ENCODE peak calls at places on chromosome 20, in ten cellular contexts. O, Y, I, G, E, Z, K, S, H and C are unnamed samples.

GRCh38 chr20:45970646-45971424 is 1.2 kb downstream of the ZNF335 start:
- DNase-seq in O (peak; percentile 50), Y (no peak), I (no peak), G (no peak), E (no peak), Z (peak; percentile 76), K (no peak), S (no peak), H (peak; percentile 24), C (peak; percentile 69)

GRCh38 chr20:51533291-51534172 is 9.0 kb downstream of the NFATC2 start:
- DNase-seq in O (no peak), Y (no peak), I (no peak), G (no peak), E (no peak), Z (no peak), K (no peak), S (no peak), H (peak; percentile 66), C (no peak)

GRCh38 chr20:22691369-22692118 is 107.2 kb upstream of the FOXA2 start:
- DNase-seq in O (peak; percentile 84), Y (peak; percentile 75), I (no peak), G (peak; percentile 72), E (peak; percentile 85), Z (peak; percentile 82), K (no peak), S (peak; percentile 87), H (peak; percentile 70), C (peak; percentile 84)

GRCh38 chr20:47677314-47678129 is 107.8 kb downstream of the SULF2 start:
- DNase-seq in O (peak; percentile 53), Y (no peak), I (no peak), G (peak; percentile 63), E (no peak), Z (peak; percentile 77), K (no peak), S (peak; percentile 77), H (peak; percentile 33), C (peak; percentile 94)

GRCh38 chr20:56393133-56393472 is 658 bp downstream of the CSTF1 start:
- DNase-seq in O (no peak), Y (no peak), I (no peak), G (no peak), E (no peak), Z (no peak), K (no peak), S (no peak), H (peak; percentile 16), C (peak; percentile 24)

GRCh38 chr20:31666258-31667042 is 28.7 kb downstream of the COX4I2 start:
- DNase-seq in O (peak; percentile 86), Y (peak; percentile 80), I (no peak), G (no peak), E (peak; percentile 68), Z (peak; percentile 83), K (no peak), S (no peak), H (no peak), C (peak; percentile 57)

GRCh38 chr20:5654557-5654956 is 95.6 kb upstream of the SHLD1 start:
- DNase-seq in O (no peak), Y (no peak), I (no peak), G (no peak), E (no peak), Z (no peak), K (no peak), S (no peak), H (peak; percentile 91), C (no peak)

GRCh38 chr20:32742322-32743236 is 688 bp downstream of the COMMD7 start:
- DNase-seq in O (no peak), Y (no peak), I (no peak), G (no peak), E (no peak), Z (no peak), K (no peak), S (no peak), H (no peak), C (peak; percentile 47)

GRCh38 chr20:20367681-20368413 is at the start of gene INSM1:
- DNase-seq in O (no peak), Y (no peak), I (no peak), G (no peak), E (no peak), Z (no peak), K (no peak), S (no peak), H (no peak), C (peak; percentile 91)

GRCh38 chr20:35592339-35592960 is 23.2 kb upstream of the SPAG4 start:
- DNase-seq in O (no peak), Y (no peak), I (no peak), G (no peak), E (no peak), Z (no peak), K (no peak), S (peak; percentile 12), H (no peak), C (no peak)

GRCh38 chr20:7379621-7380220 is 560.5 kb downstream of the HAO1 start:
- DNase-seq in O (no peak), Y (no peak), I (no peak), G (no peak), E (no peak), Z (no peak), K (no peak), S (no peak), H (no peak), C (no peak)

GRCh38 chr20:45419188-45420091 is 3.5 kb downstream of the PIGT start:
- DNase-seq in O (peak; percentile 85), Y (peak; percentile 82), I (peak; percentile 80), G (no peak), E (peak; percentile 73), Z (no peak), K (no peak), S (no peak), H (peak; percentile 49), C (no peak)

GRCh38 chr20:2140561-2140960 is 38.9 kb downstream of the STK35 start:
- DNase-seq in O (peak; percentile 85), Y (peak; percentile 70), I (no peak), G (no peak), E (peak; percentile 82), Z (no peak), K (no peak), S (no peak), H (peak; percentile 27), C (no peak)

GRCh38 chr20:47489448-47489872 is 12.2 kb upstream of the NCOA3 start:
- DNase-seq in O (peak; percentile 58), Y (peak; percentile 53), I (no peak), G (no peak), E (peak; percentile 50), Z (no peak), K (no peak), S (no peak), H (no peak), C (no peak)

GRCh38 chr20:44851545-44851944 is 34.0 kb upstream of the YWHAB start:
- DNase-seq in O (no peak), Y (no peak), I (no peak), G (no peak), E (no peak), Z (no peak), K (no peak), S (no peak), H (no peak), C (peak; percentile 58)

GRCh38 chr20:17558154-17558940 is 11.5 kb upstream of the DSTN start:
- DNase-seq in O (peak; percentile 68), Y (peak; percentile 70), I (no peak), G (no peak), E (no peak), Z (no peak), K (peak; percentile 58), S (no peak), H (peak; percentile 99), C (peak; percentile 53)
- H3K4me3 ChIP-seq in O (peak overlapping the region; percentile 8), Y (peak overlapping the region; percentile 12), I (no peak overlapping the region), G (no peak overlapping the region), E (no peak overlapping the region), Z (peak overlapping the region; percentile 19), K (peak overlapping the region; percentile 60), S (no peak overlapping the region), H (peak overlapping the region; percentile 52), C (no peak overlapping the region)

GRCh38 chr20:57702521-57702920 is 7.3 kb downstream of the PMEPA1 start:
- DNase-seq in O (no peak), Y (no peak), I (no peak), G (no peak), E (no peak), Z (no peak), K (no peak), S (no peak), H (no peak), C (no peak)

GRCh38 chr20:57703013-57703412 is 6.8 kb downstream of the PMEPA1 start:
- DNase-seq in O (no peak), Y (no peak), I (no peak), G (no peak), E (no peak), Z (no peak), K (no peak), S (no peak), H (no peak), C (no peak)

GRCh38 chr20:57701090-57701489 is 8.7 kb downstream of the PMEPA1 start:
- DNase-seq in O (no peak), Y (no peak), I (no peak), G (no peak), E (no peak), Z (no peak), K (no peak), S (no peak), H (no peak), C (no peak)

GRCh38 chr20:57701651-57702050 is 8.2 kb downstream of the PMEPA1 start:
- DNase-seq in O (no peak), Y (no peak), I (no peak), G (no peak), E (no peak), Z (no peak), K (no peak), S (no peak), H (no peak), C (no peak)

GRCh38 chr20:57702091-57702490 is 7.7 kb downstream of the PMEPA1 start:
- DNase-seq in O (no peak), Y (no peak), I (no peak), G (no peak), E (no peak), Z (no peak), K (no peak), S (no peak), H (no peak), C (no peak)
- H3K27me3 ChIP-seq in O (no peaks in the 10 kb centered on the region), Y (no peaks in the 10 kb centered on the region), I (peaks cover 4% of the 10 kb centered on the region), G (no peaks in the 10 kb centered on the region), E (no peaks in the 10 kb centered on the region), Z (no peaks in the 10 kb centered on the region), K (no peaks in the 10 kb centered on the region), S (no peaks in the 10 kb centered on the region), H (peaks cover 33% of the 10 kb centered on the region), C (no peaks in the 10 kb centered on the region)

DNA sequence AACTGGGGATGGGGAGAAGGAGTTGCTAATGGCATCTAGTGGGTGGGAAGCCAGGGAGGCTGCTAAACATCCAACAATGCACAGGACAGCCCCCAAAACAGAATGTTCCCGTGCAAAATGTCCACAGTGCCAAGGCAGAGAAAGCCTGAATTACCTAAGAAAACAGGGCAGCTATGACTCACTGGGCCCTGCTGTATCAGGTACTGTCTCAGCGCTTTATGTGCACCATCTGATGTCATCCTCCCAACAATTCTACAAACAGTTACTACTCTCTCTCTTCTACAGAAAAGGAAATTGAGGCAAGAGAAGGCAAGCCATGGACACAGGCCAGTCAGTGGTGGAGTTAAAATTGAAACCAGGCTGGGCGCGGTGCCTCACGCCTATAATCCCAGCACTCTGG is 3.1 kb downstream of the YTHDF1 start:
- DNase-seq in O (no peak), Y (no peak), I (no peak), G (no peak), E (no peak), Z (no peak), K (no peak), S (no peak), H (no peak), C (no peak)
- H3K36me3 ChIP-seq in O (no peaks in the 10 kb centered on the region), Y (peaks cover 67% of the 10 kb centered on the region), I (peaks cover 13% of the 10 kb centered on the region), G (peaks cover 13% of the 10 kb centered on the region), E (peaks cover 8% of the 10 kb centered on the region), Z (peaks cover 63% of the 10 kb centered on the region), K (peaks cover 36% of the 10 kb centered on the region), S (peaks cover 43% of the 10 kb centered on the region), H (peaks cover 40% of the 10 kb centered on the region), C (peaks cover 37% of the 10 kb centered on the region)

GRCh38 chr20:50110141-50111047 is 2.6 kb downstream of the UBE2V1 start:
- DNase-seq in O (no peak), Y (no peak), I (peak; percentile 52), G (no peak), E (no peak), Z (no peak), K (no peak), S (no peak), H (peak; percentile 50), C (no peak)
- H3K4me3 ChIP-seq in O (no peak overlapping the region), Y (no peak overlapping the region), I (peak overlapping the region; percentile 93), G (no peak overlapping the region), E (peak overlapping the region; percentile 91), Z (peak overlapping the region; percentile 86), K (peak overlapping the region; percentile 91), S (no peak overlapping the region), H (peak overlapping the region; percentile 90), C (no peak overlapping the region)